ENCODE peak calls at places on chromosomes 11 and 22, in four cellular contexts. One of them, this sample, is unnamed.
A peak's percentile ranks its signal among the peaks of the same experiment; 100 is the strongest.

GRCh38 chr11:88454881-88455280 is 117.3 kb upstream of the CTSC start:
- DNase-seq in GM12878: no peak
- DNase-seq in HepG2: no peak
- DNase-seq in K562: no peak
- DNase-seq in this sample: no peak

GRCh38 chr11:47981667-47982404 is 1.5 kb downstream of the PTPRJ start:
- DNase-seq in HepG2: no peak
- DNase-seq in K562: no peak
- DNase-seq in GM12878: no peak
- DNase-seq in this sample: no peak

GRCh38 chr11:27095050-27095449 is 54.4 kb downstream of the BBOX1 start:
- DNase-seq in GM12878: no peak
- DNase-seq in K562: no peak
- DNase-seq in HepG2: no peak
- DNase-seq in this sample: no peak

GRCh38 chr22:21632237-21632895 is at the start of gene CCDC116:
- DNase-seq in HepG2: peak; percentile 81
- DNase-seq in K562: peak; percentile 100
- DNase-seq in GM12878: no peak
- DNase-seq in this sample: peak; percentile 61

GRCh38 chr22:45531441-45531840 is 28.8 kb downstream of the FBLN1 start:
- DNase-seq in HepG2: no peak
- DNase-seq in GM12878: no peak
- DNase-seq in K562: no peak
- DNase-seq in this sample: no peak

GRCh38 chr11:94948070-94948617 is 25.2 kb downstream of the CWC15 start:
- DNase-seq in GM12878: no peak
- DNase-seq in HepG2: no peak
- DNase-seq in K562: no peak
- DNase-seq in this sample: no peak

GRCh38 chr22:48369789-48370507 is 1457.7 kb downstream of the BRD1 start:
- DNase-seq in HepG2: peak; percentile 85
- DNase-seq in GM12878: no peak
- DNase-seq in K562: no peak
- DNase-seq in this sample: no peak

GRCh38 chr11:47950396-47950795 is 30.0 kb upstream of the PTPRJ start:
- DNase-seq in HepG2: no peak
- DNase-seq in K562: no peak
- DNase-seq in GM12878: peak; percentile 11
- DNase-seq in this sample: no peak

GRCh38 chr22:19576460-19577421 is 52.5 kb upstream of the CLDN5 start:
- DNase-seq in K562: peak; percentile 91
- DNase-seq in HepG2: no peak
- DNase-seq in GM12878: no peak
- DNase-seq in this sample: peak; percentile 58

GRCh38 chr11:32508780-32509179 is 73.4 kb upstream of the WT1 start:
- DNase-seq in K562: no peak
- DNase-seq in HepG2: no peak
- DNase-seq in GM12878: no peak
- DNase-seq in this sample: no peak

GRCh38 chr22:19962909-19963806 is 21.5 kb upstream of the TXNRD2 start:
- DNase-seq in GM12878: no peak
- DNase-seq in K562: no peak
- DNase-seq in HepG2: peak; percentile 93
- DNase-seq in this sample: no peak

GRCh38 chr22:46511391-46512370 is 25.7 kb downstream of the CELSR1 start:
- DNase-seq in K562: no peak
- DNase-seq in HepG2: no peak
- DNase-seq in GM12878: no peak
- DNase-seq in this sample: no peak

GRCh38 chr11:72578051-72578450 is 96.2 kb downstream of the PDE2A start:
- DNase-seq in HepG2: no peak
- DNase-seq in GM12878: no peak
- DNase-seq in K562: no peak
- DNase-seq in this sample: no peak

GRCh38 chr11:11241284-11241683 is 111.8 kb downstream of the CSNK2A3 start:
- DNase-seq in GM12878: no peak
- DNase-seq in K562: no peak
- DNase-seq in HepG2: no peak
- DNase-seq in this sample: no peak

GRCh38 chr22:33007485-33007884 is 50.7 kb downstream of the SYN3 start:
- DNase-seq in HepG2: no peak
- DNase-seq in GM12878: no peak
- DNase-seq in K562: no peak
- DNase-seq in this sample: no peak

GRCh38 chr11:106463154-106463553 is 385.7 kb downstream of the AASDHPPT start:
- DNase-seq in GM12878: no peak
- DNase-seq in K562: no peak
- DNase-seq in HepG2: no peak
- DNase-seq in this sample: no peak

GRCh38 chr22:39994046-39994565 is 648 bp upstream of the FAM83F start:
- DNase-seq in HepG2: no peak
- DNase-seq in GM12878: no peak
- DNase-seq in K562: peak; percentile 58
- DNase-seq in this sample: no peak

GRCh38 chr22:49307870-49308269 is 519.8 kb downstream of the BRD1 start:
- DNase-seq in GM12878: no peak
- DNase-seq in K562: no peak
- DNase-seq in HepG2: no peak
- DNase-seq in this sample: no peak

GRCh38 chr11:62487698-62488551 is 58.7 kb downstream of the AHNAK start:
- DNase-seq in GM12878: no peak
- DNase-seq in K562: no peak
- DNase-seq in HepG2: no peak
- DNase-seq in this sample: no peak

GRCh38 chr22:25172153-25172552 is 27.5 kb upstream of the CRYBB3 start:
- DNase-seq in GM12878: no peak
- DNase-seq in HepG2: peak; percentile 21
- DNase-seq in K562: no peak
- DNase-seq in this sample: no peak

GRCh38 chr11:44028816-44029506 is 18.8 kb upstream of the ACCSL start:
- DNase-seq in GM12878: no peak
- DNase-seq in K562: no peak
- DNase-seq in HepG2: no peak
- DNase-seq in this sample: no peak

GRCh38 chr11:35619754-35620640 is 1.7 kb downstream of the FJX1 start:
- DNase-seq in K562: peak; percentile 32
- DNase-seq in GM12878: no peak
- DNase-seq in HepG2: peak; percentile 38
- DNase-seq in this sample: peak; percentile 36

GRCh38 chr11:82733444-82734119 is at the start of gene FAM181B:
- DNase-seq in GM12878: no peak
- DNase-seq in K562: peak; percentile 56
- DNase-seq in HepG2: no peak
- DNase-seq in this sample: peak; percentile 70

GRCh38 chr22:24025475-24025874 is 14.4 kb downstream of the CABIN1 start:
- DNase-seq in GM12878: no peak
- DNase-seq in K562: no peak
- DNase-seq in HepG2: peak; percentile 57
- DNase-seq in this sample: peak; percentile 17

GRCh38 chr11:7485136-7485853 is at the start of gene OLFML1:
- DNase-seq in K562: no peak
- DNase-seq in GM12878: no peak
- DNase-seq in HepG2: peak; percentile 12
- DNase-seq in this sample: no peak

GRCh38 chr11:72676874-72677341 is 2.7 kb upstream of the PDE2A start:
- DNase-seq in K562: peak; percentile 94
- DNase-seq in HepG2: peak; percentile 15
- DNase-seq in GM12878: no peak
- DNase-seq in this sample: peak; percentile 82

GRCh38 chr22:28989035-28989464 is 72.6 kb downstream of the C22orf31 start:
- DNase-seq in K562: no peak
- DNase-seq in HepG2: no peak
- DNase-seq in GM12878: no peak
- DNase-seq in this sample: no peak

GRCh38 chr11:88666364-88666763 is 328.8 kb upstream of the CTSC start:
- DNase-seq in HepG2: no peak
- DNase-seq in GM12878: no peak
- DNase-seq in K562: no peak
- DNase-seq in this sample: no peak

GRCh38 chr11:76788661-76789442 is 5.7 kb downstream of the TSKU start:
- DNase-seq in GM12878: no peak
- DNase-seq in K562: no peak
- DNase-seq in HepG2: peak; percentile 66
- DNase-seq in this sample: no peak

GRCh38 chr11:127376316-127376715 is 375.7 kb upstream of the KIRREL3 start:
- DNase-seq in GM12878: no peak
- DNase-seq in K562: no peak
- DNase-seq in HepG2: no peak
- DNase-seq in this sample: no peak

GRCh38 chr11:127385071-127385470 is 384.5 kb upstream of the KIRREL3 start:
- DNase-seq in HepG2: no peak
- DNase-seq in GM12878: no peak
- DNase-seq in K562: no peak
- DNase-seq in this sample: no peak

GRCh38 chr11:127383026-127383425 is 382.5 kb upstream of the KIRREL3 start:
- DNase-seq in GM12878: no peak
- DNase-seq in HepG2: no peak
- DNase-seq in K562: no peak
- DNase-seq in this sample: no peak

DNA sequence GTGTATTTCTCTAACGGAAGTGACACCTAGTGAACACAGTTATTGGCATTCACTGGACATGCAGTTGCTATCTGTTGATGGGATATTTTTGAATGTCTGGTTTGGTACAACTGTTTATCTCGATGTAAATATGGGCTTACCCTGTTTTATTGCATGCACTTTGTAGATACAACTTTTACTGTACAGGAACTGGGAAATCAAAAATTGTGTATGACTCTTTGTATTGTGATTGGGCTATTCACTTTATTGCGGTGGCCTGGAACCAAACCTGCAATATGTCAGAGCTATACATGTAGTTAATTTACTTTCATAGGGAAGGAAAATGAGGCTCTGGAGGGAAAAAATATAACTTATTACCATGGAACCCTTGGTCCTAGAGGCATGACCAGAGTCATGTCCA is 380.7 kb upstream of the KIRREL3 start:
- DNase-seq in GM12878: no peak
- DNase-seq in K562: no peak
- DNase-seq in HepG2: no peak
- DNase-seq in this sample: no peak
- TF ChIP-seq BHLHE40 in GM12878: no peak
- TF ChIP-seq BHLHE40 in K562: no peak
- TF ChIP-seq BHLHE40 in HepG2: no peak
- TF ChIP-seq BHLHE40 in this sample: no peak

GRCh38 chr11:120180571-120181445 is 30.0 kb upstream of the OAF start:
- DNase-seq in HepG2: peak; percentile 20
- DNase-seq in GM12878: no peak
- DNase-seq in K562: no peak
- DNase-seq in this sample: no peak
- TF ChIP-seq FOXM1 in HepG2: no peak
- TF ChIP-seq FOXM1 in GM12878: no peak
- TF ChIP-seq FOXM1 in K562: no peak
- TF ChIP-seq FOXM1 in this sample: no peak

GRCh38 chr11:15127341-15127740 is 12.6 kb downstream of the INSC start:
- DNase-seq in GM12878: no peak
- DNase-seq in K562: no peak
- DNase-seq in HepG2: no peak
- DNase-seq in this sample: no peak
- TF ChIP-seq BHLHE40 in GM12878: no peak
- TF ChIP-seq BHLHE40 in K562: no peak
- TF ChIP-seq BHLHE40 in HepG2: no peak
- TF ChIP-seq BHLHE40 in this sample: no peak

GRCh38 chr11:60835472-60835871 is 6.4 kb upstream of the CCDC86 start:
- DNase-seq in K562: no peak
- DNase-seq in GM12878: no peak
- DNase-seq in HepG2: no peak
- DNase-seq in this sample: no peak

GRCh38 chr11:60831143-60831500 is 10.8 kb upstream of the CCDC86 start:
- DNase-seq in HepG2: peak; percentile 61
- DNase-seq in GM12878: peak; percentile 26
- DNase-seq in K562: peak; percentile 76
- DNase-seq in this sample: peak; percentile 81

GRCh38 chr11:60834742-60835141 is 7.2 kb upstream of the CCDC86 start:
- DNase-seq in GM12878: no peak
- DNase-seq in K562: no peak
- DNase-seq in HepG2: no peak
- DNase-seq in this sample: no peak

GRCh38 chr11:60830478-60831142 is 11.3 kb upstream of the CCDC86 start:
- DNase-seq in HepG2: no peak
- DNase-seq in K562: no peak
- DNase-seq in GM12878: no peak
- DNase-seq in this sample: no peak

DNA sequence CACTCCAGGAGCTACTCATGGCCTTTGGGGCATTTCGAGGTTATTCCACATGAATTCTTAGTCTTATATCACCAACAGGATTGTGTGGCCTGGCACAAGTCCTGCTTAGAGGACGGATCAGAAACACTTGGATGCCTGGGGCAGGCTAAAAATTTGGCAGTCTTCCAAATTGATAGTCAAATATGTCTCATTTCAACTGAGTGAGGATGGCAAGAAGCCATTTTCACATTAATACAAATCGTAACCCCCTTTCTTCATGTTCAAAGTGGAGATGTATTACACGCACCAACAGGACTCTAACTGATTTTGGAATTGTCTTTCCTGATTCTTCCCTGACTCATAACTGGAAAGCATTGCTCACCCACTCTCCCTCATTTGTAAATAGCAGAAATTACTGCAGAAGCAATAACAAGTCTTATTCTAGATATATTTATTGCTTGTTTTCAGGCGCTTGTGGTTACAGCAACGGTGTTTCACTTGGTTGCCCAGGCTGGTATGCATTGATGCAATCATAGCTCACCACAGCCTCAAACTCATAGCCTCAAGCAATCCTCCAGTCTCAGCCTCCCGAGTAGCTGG is 10.3 kb upstream of the CCDC86 start:
- DNase-seq in HepG2: no peak
- DNase-seq in K562: no peak
- DNase-seq in GM12878: no peak
- DNase-seq in this sample: no peak
- TF ChIP-seq FOXM1 in HepG2: no peak
- TF ChIP-seq FOXM1 in K562: no peak
- TF ChIP-seq FOXM1 in GM12878: no peak
- TF ChIP-seq FOXM1 in this sample: no peak

GRCh38 chr11:128705124-128705920 is 11.4 kb downstream of the FLI1 start:
- DNase-seq in K562: no peak
- DNase-seq in HepG2: no peak
- DNase-seq in GM12878: no peak
- DNase-seq in this sample: no peak
- TF ChIP-seq BHLHE40 in K562: no peak
- TF ChIP-seq BHLHE40 in HepG2: no peak
- TF ChIP-seq BHLHE40 in GM12878: no peak
- TF ChIP-seq BHLHE40 in this sample: no peak

This sample was measured in HEK293T.